ENCODE peak calls at places on chromosome 10, in four cellular contexts. O is GM12878, W is K562, X is HepG2. P is an unnamed sample.

GRCh38 chr10:84311596-84311995 is 16.8 kb upstream of the CCSER2 start:
- DNase-seq in X (no peak), O (no peak), W (no peak), P (no peak)

GRCh38 chr10:125591846-125592245 is 91.1 kb downstream of the TEX36 start:
- DNase-seq in W (no peak), X (no peak), O (no peak), P (no peak)

GRCh38 chr10:79483948-79484347 is 28.4 kb upstream of the EIF5AL1 start:
- DNase-seq in W (no peak), O (no peak), X (no peak), P (no peak)

GRCh38 chr10:31299119-31299518 is 19.9 kb upstream of the ZEB1 start:
- DNase-seq in X (no peak), O (no peak), W (no peak), P (no peak)

GRCh38 chr10:95097805-95098204 is 28.5 kb upstream of the CYP2C8 start:
- DNase-seq in X (peak), O (no peak), W (no peak), P (no peak)

GRCh38 chr10:109894516-109894915 is 28.8 kb downstream of the XPNPEP1 start:
- DNase-seq in O (no peak), X (no peak), W (no peak), P (no peak)

GRCh38 chr10:24552346-24553016 is 171.2 kb downstream of the ARHGAP21 start:
- DNase-seq in W (peak), O (no peak), X (peak), P (peak)

GRCh38 chr10:126459878-126460481 is 71.7 kb upstream of the ADAM12 start:
- DNase-seq in X (peak), O (no peak), W (no peak), P (peak)

GRCh38 chr10:50216418-50216817 is 34.9 kb downstream of the ASAH2 start:
- DNase-seq in O (no peak), X (peak), W (no peak), P (no peak)

GRCh38 chr10:44965104-44965503 is 5.5 kb downstream of the RASSF4 start:
- DNase-seq in O (no peak), W (no peak), X (no peak), P (no peak)

GRCh38 chr10:17669185-17669872 is 25.4 kb downstream of the STAM start:
- DNase-seq in W (no peak), O (peak), X (no peak), P (no peak)

GRCh38 chr10:11988924-11989323 is 53.7 kb downstream of the UPF2 start:
- DNase-seq in O (no peak), W (no peak), X (no peak), P (no peak)

DNA sequence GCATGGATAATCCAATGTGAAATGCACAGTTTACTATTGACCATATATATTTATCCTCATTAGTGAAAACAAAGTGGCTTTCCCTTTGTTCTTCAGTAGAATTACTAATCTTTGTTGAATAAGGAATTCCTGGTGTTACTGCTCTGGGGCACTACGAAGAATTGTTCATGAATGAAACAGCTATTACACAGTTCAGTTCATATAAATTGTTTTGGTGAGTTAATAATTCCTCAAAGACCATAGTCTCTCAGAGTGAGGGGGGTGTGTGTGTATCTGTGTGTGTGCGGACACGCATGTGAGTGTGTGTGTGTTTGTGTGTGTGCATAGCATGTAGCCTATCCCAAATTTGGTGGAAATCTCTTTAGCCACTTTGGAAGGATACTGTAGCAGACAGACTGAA is 668.1 kb upstream of the MBL2 start:
- DNase-seq in X (no peak), O (no peak), W (no peak), P (no peak)
- TF ChIP-seq POLR2AphosphoS2 in X (no peak), O (no peak), W (no peak), P (no peak)

GRCh38 chr10:5147255-5147980 is 37.5 kb downstream of the AKR1C8 start:
- DNase-seq in O (no peak), X (peak), W (no peak), P (peak)
- TF ChIP-seq POLR2A in O (no peak), X (peak), W (no peak), P (no peak)

DNA sequence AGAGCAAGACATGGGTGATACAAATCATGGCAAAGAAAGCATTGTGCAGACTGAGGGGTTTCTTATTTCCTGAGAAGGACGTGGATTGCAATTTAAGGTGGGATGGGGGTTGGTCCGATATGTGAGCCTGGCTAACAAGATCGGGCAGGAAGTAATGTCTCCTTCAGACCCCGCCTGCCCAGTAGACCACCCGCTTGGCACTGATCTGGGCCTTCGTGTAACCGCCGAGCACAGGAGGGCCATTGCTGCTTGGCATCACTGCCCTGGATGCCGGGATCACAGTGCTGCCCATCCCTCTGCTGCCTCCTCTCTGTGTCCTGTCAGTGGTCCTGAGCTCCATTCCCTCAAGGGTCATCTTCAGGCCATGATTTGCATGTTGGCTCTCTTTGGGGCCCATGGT is 214.6 kb upstream of the ZNF32 start:
- DNase-seq in X (no peak), O (no peak), W (no peak), P (no peak)
- TF ChIP-seq POLR2AphosphoS2 in X (no peak), O (no peak), W (no peak), P (no peak)

GRCh38 chr10:114498413-114499111 is 94.3 kb upstream of the AFAP1L2 start:
- DNase-seq in X (no peak), W (no peak), O (peak), P (no peak)
- TF ChIP-seq POLR2A in X (no peak), W (no peak), O (peak), P (no peak)

GRCh38 chr10:92727550-92727949 is 37.8 kb downstream of the HHEX start:
- DNase-seq in O (no peak), X (peak), W (no peak), P (no peak)
- TF ChIP-seq POLR2AphosphoS2 in O (no peak), X (no peak), W (no peak), P (no peak)

DNA sequence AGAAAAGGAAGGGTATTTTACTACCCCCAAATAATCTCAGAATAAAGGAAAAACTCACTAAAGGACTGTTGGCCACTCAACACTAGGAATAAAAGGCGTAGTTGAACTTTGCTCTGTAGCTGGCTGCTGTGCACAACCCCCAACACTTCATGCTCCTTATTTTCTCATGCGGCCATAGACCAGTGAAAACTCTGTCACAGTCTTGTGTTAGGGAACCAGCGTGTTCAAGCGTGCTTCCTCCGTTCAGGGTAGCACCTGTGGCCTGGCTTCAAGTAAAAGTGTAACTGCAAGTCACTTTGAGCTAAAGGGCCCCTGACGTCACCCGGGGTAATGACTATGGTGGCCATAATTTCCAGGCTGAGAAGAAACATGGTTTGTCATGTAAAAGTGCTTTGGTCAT is 27.0 kb downstream of the BLNK start:
- DNase-seq in X (no peak), O (peak), W (no peak), P (no peak)
- TF ChIP-seq POLR2A in X (no peak), O (peak), W (no peak), P (no peak)

DNA sequence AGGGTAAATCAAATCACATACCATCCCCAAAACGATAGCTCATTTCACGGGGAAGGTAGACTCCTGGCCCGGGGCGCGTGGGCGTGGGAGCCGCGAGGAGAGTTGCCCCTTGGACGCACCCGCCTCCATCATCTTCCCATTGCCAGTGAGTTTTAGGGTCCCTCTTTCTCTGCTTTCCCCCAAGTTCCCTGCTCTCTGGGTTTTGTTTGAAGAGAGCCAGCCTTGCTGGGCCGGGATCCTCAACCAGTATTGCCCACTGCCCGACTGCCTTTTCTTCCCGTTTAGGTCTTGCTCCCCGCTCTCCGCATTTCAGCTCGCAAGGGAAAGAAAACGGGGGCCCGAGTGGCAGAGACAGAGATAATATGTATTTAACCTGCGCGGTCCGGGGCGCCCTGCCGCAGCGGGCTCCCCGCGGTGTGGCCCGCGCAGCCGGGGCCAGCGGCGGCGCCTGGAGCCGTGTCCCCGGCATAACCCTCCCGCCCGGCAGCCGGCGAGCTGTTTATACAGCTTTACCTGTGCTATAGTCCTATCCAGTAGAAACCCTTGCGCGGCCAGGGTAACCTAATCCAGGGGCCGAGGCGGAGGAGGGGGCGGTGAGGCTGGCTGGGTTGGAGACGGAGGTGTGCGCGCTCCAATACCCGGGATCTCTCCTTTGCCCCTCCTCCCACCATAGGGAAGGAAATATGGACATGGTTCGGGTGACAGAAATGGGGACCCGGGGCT is 5.2 kb upstream of the GATA3 start:
- DNase-seq in O (no peak), W (no peak), X (no peak), P (peak)
- TF ChIP-seq POLR2AphosphoS2 in O (no peak), W (no peak), X (no peak), P (no peak)

DNA sequence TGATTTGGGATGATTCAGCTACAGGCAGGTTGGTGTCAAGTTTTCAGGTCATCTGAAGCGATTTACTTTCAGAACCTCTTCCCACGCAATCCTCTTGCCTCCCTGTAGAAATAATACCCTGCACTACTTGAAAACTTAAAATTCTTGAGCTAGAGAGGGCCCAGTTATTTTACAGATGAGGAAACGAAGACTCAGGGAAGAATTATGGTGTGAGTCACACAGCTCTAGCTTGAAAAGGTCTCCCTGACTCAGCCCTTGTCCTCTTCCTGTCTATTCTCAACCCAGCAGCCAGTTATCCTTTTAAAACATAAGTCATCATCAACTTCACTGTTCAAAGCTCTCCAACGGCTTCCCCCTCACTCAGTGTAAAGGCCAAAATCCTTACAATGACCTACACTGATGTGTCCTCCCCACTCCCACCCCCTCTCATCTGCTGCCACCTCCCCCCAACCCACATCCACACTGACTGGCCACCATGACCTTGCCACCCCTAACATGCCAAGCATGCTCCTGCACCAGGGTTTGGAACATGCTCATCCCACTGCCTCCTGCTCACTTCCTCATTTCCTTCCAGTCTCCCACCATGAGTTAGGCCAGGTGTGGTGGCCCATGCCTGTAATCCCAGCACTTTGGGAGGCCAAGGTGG is 3.4 kb downstream of the DNMBP start:
- DNase-seq in O (peak), X (peak), W (peak), P (peak)
- TF ChIP-seq POLR2A in O (peak), X (no peak), W (no peak), P (no peak)

GRCh38 chr10:29102233-29102632 is 186.6 kb upstream of the LYZL1 start:
- DNase-seq in W (no peak), X (no peak), O (no peak), P (no peak)

GRCh38 chr10:29106287-29106686 is 182.6 kb upstream of the LYZL1 start:
- DNase-seq in X (no peak), O (no peak), W (no peak), P (no peak)

GRCh38 chr10:29102636-29103035 is 186.2 kb upstream of the LYZL1 start:
- DNase-seq in O (no peak), X (no peak), W (no peak), P (no peak)

GRCh38 chr10:29105516-29106215 is 183.2 kb upstream of the LYZL1 start:
- DNase-seq in X (peak), O (no peak), W (no peak), P (peak)

GRCh38 chr10:29104661-29105369 is 184.1 kb upstream of the LYZL1 start:
- DNase-seq in X (peak), W (no peak), O (no peak), P (peak)
- TF ChIP-seq POLR2AphosphoS2 in X (no peak), W (no peak), O (no peak), P (no peak)

GRCh38 chr10:86757110-86757790 is 831 bp downstream of the BMPR1A start:
- DNase-seq in O (no peak), X (peak), W (no peak), P (peak)

GRCh38 chr10:86755454-86755739 is 1.0 kb upstream of the BMPR1A start:
- DNase-seq in O (no peak), X (no peak), W (no peak), P (no peak)

GRCh38 chr10:86755740-86756510 is 494 bp upstream of the BMPR1A start:
- DNase-seq in O (no peak), X (peak), W (peak), P (peak)

GRCh38 chr10:86758231-86759072 is 2.0 kb downstream of the BMPR1A start:
- DNase-seq in O (no peak), X (peak), W (no peak), P (peak)

DNA sequence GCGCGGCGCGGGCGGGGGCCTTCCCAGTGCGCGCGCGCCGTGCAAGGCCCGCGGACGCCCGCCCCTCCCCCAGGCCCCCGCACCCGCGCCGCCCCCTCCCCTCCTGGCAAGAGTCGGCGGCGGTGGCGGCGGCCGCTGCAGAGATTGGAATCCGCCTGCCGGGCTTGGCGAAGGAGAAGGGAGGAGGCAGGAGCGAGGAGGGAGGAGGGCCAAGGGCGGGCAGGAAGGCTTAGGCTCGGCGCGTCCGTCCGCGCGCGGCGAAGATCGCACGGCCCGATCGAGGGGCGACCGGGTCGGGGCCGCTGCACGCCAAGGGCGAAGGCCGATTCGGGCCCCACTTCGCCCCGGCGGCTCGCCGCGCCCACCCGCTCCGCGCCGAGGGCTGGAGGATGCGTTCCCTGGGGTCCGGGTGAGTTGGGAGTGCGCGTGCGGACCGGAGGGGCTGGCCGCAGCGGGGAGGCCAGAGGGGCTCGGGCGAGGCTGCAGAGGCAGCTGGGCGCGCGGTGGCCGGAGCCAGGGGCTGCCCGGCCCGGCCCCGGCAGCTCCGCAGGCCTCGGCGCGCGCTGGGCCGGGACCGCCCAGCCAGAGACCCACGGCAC is at the start of gene BMPR1A:
- DNase-seq in W (peak), O (no peak), X (no peak), P (peak)
- TF ChIP-seq POLR2A in W (no peak), O (peak), X (no peak), P (peak)

P was measured in A549.